ENCODE peak calls at places on chromosomes 3 and 15, in five cellular contexts. V is NCI-H2107, C is DMS153, P is GOT3, O is IMR-90. E is an unnamed sample.

GRCh38 chr3:190053919-190054672 is 66.6 kb downstream of the P3H2 start:
- DNase-seq in C (no peak), V (no peak), O (peak), P (no peak), E (peak)

GRCh38 chr3:119497824-119498187 is 541 bp upstream of the TIMMDC1 start:
- DNase-seq in O (peak), C (no peak), P (no peak), V (no peak), E (no peak)

GRCh38 chr3:46114324-46114988 is 87.2 kb upstream of the XCR1 start:
- DNase-seq in V (no peak), C (no peak), P (no peak), O (peak), E (peak)

GRCh38 chr3:192408721-192409151 is 318.6 kb downstream of the FGF12 start:
- DNase-seq in V (no peak), P (no peak), O (no peak), C (no peak), E (no peak)

GRCh38 chr3:5084224-5084623 is 37.9 kb upstream of the ARL8B start:
- DNase-seq in P (no peak), V (no peak), C (no peak), O (no peak), E (no peak)

GRCh38 chr3:71681224-71681668 is 44.0 kb downstream of the EIF4E3 start:
- DNase-seq in C (no peak), P (no peak), V (no peak), O (peak), E (peak)

GRCh38 chr3:44026224-44026865 is 215.3 kb upstream of the TOPAZ1 start:
- DNase-seq in P (no peak), C (no peak), O (no peak), V (no peak), E (no peak)

GRCh38 chr15:98754283-98755022 is 106.1 kb downstream of the IGF1R start:
- DNase-seq in V (no peak), P (no peak), C (no peak), O (peak), E (no peak)

GRCh38 chr15:59997070-59997701 is 6.9 kb upstream of the FOXB1 start:
- DNase-seq in P (no peak), O (no peak), V (peak), C (peak), E (no peak)

GRCh38 chr15:42084465-42085235 is 9.7 kb downstream of the PLA2G4D start:
- DNase-seq in P (peak), O (peak), C (no peak), V (no peak), E (peak)

GRCh38 chr3:61853912-61854311 is 292.5 kb downstream of the PTPRG start:
- DNase-seq in C (no peak), O (no peak), V (no peak), P (no peak), E (no peak)

GRCh38 chr3:45041666-45042065 is 15.6 kb downstream of the CLEC3B start:
- DNase-seq in P (no peak), O (no peak), V (no peak), C (no peak), E (no peak)

GRCh38 chr15:82810061-82810862 is 834 bp downstream of the WHAMM start:
- DNase-seq in O (peak), C (no peak), P (no peak), V (no peak), E (no peak)

GRCh38 chr3:49869525-49870126 is at the start of gene CAMKV:
- DNase-seq in V (no peak), C (no peak), O (no peak), P (no peak), E (no peak)

GRCh38 chr3:101846709-101847108 is 2.6 kb upstream of the NFKBIZ start:
- DNase-seq in C (no peak), O (no peak), V (no peak), P (no peak), E (no peak)

GRCh38 chr3:165855581-165855980 is 18.4 kb upstream of the BCHE start:
- DNase-seq in C (no peak), P (no peak), O (no peak), V (no peak), E (peak)

GRCh38 chr15:101045835-101046691 is 126.9 kb downstream of the LRRK1 start:
- DNase-seq in O (no peak), V (no peak), P (no peak), C (no peak), E (no peak)